ENCODE peak calls at places on chromosome 18, in seven cellular contexts. One of them, this sample, is unnamed.

GRCh38 chr18:42030586-42031182 is 75.7 kb downstream of the PIK3C3 start:
- DNase-seq in mesenchymal stem cell: peak
- DNase-seq in neuronal stem cell: peak
- DNase-seq in H1: peak
- DNase-seq in mesendoderm: peak
- DNase-seq in H9: peak
- DNase-seq in IMR-90: peak
- DNase-seq in this sample: no peak

GRCh38 chr18:9079863-9080528 is 22.5 kb upstream of the NDUFV2 start:
- DNase-seq in neuronal stem cell: no peak
- DNase-seq in H9: no peak
- DNase-seq in mesendoderm: no peak
- DNase-seq in mesenchymal stem cell: no peak
- DNase-seq in H1: no peak
- DNase-seq in IMR-90: no peak
- DNase-seq in this sample: peak

GRCh38 chr18:9147440-9148238 is 11.1 kb downstream of the ANKRD12 start:
- DNase-seq in mesenchymal stem cell: peak
- DNase-seq in H9: peak
- DNase-seq in mesendoderm: peak
- DNase-seq in neuronal stem cell: no peak
- DNase-seq in H1: no peak
- DNase-seq in IMR-90: peak
- DNase-seq in this sample: peak

GRCh38 chr18:40867452-40867851 is 1087.6 kb upstream of the PIK3C3 start:
- DNase-seq in H9: no peak
- DNase-seq in mesenchymal stem cell: peak
- DNase-seq in H1: no peak
- DNase-seq in IMR-90: peak
- DNase-seq in mesendoderm: no peak
- DNase-seq in neuronal stem cell: no peak
- DNase-seq in this sample: peak

GRCh38 chr18:629303-630150 is 27.9 kb upstream of the TYMS start:
- DNase-seq in mesendoderm: no peak
- DNase-seq in H9: no peak
- DNase-seq in H1: no peak
- DNase-seq in mesenchymal stem cell: no peak
- DNase-seq in IMR-90: no peak
- DNase-seq in neuronal stem cell: no peak
- DNase-seq in this sample: no peak

GRCh38 chr18:9643549-9643948 is 29.2 kb upstream of the PPP4R1 start:
- DNase-seq in H9: peak
- DNase-seq in IMR-90: peak
- DNase-seq in mesenchymal stem cell: peak
- DNase-seq in H1: peak
- DNase-seq in mesendoderm: peak
- DNase-seq in neuronal stem cell: peak
- DNase-seq in this sample: peak

GRCh38 chr18:76741346-76741745 is 81.0 kb upstream of the ZNF236 start:
- DNase-seq in H1: no peak
- DNase-seq in IMR-90: no peak
- DNase-seq in H9: no peak
- DNase-seq in mesendoderm: no peak
- DNase-seq in neuronal stem cell: no peak
- DNase-seq in mesenchymal stem cell: no peak
- DNase-seq in this sample: peak

GRCh38 chr18:52000435-52000834 is 339.6 kb upstream of the DCC start:
- DNase-seq in H9: no peak
- DNase-seq in mesendoderm: no peak
- DNase-seq in H1: no peak
- DNase-seq in neuronal stem cell: no peak
- DNase-seq in IMR-90: no peak
- DNase-seq in mesenchymal stem cell: no peak
- DNase-seq in this sample: no peak

GRCh38 chr18:67599277-67599676 is 82.8 kb upstream of the DSEL start:
- DNase-seq in mesenchymal stem cell: peak
- DNase-seq in neuronal stem cell: no peak
- DNase-seq in H1: no peak
- DNase-seq in IMR-90: peak
- DNase-seq in mesendoderm: no peak
- DNase-seq in H9: no peak
- DNase-seq in this sample: peak

GRCh38 chr18:48228301-48228715 is 180.9 kb downstream of the ZBTB7C start:
- DNase-seq in H1: no peak
- DNase-seq in mesendoderm: no peak
- DNase-seq in IMR-90: no peak
- DNase-seq in mesenchymal stem cell: no peak
- DNase-seq in neuronal stem cell: no peak
- DNase-seq in H9: no peak
- DNase-seq in this sample: no peak

GRCh38 chr18:34709104-34709503 is 994 bp upstream of the DTNA start:
- DNase-seq in mesenchymal stem cell: peak
- DNase-seq in H1: no peak
- DNase-seq in mesendoderm: no peak
- DNase-seq in IMR-90: peak
- DNase-seq in neuronal stem cell: no peak
- DNase-seq in H9: no peak
- DNase-seq in this sample: peak

GRCh38 chr18:28791101-28791500 is 614.2 kb upstream of the CDH2 start:
- DNase-seq in mesenchymal stem cell: no peak
- DNase-seq in neuronal stem cell: no peak
- DNase-seq in H9: no peak
- DNase-seq in IMR-90: no peak
- DNase-seq in H1: no peak
- DNase-seq in mesendoderm: no peak
- DNase-seq in this sample: no peak

GRCh38 chr18:6132751-6133368 is 237.5 kb upstream of the TMEM200C start:
- DNase-seq in mesenchymal stem cell: no peak
- DNase-seq in IMR-90: no peak
- DNase-seq in H1: no peak
- DNase-seq in neuronal stem cell: no peak
- DNase-seq in H9: no peak
- DNase-seq in mesendoderm: no peak
- DNase-seq in this sample: no peak

GRCh38 chr18:42290318-42291307 is 335.6 kb downstream of the PIK3C3 start:
- DNase-seq in H1: no peak
- DNase-seq in mesenchymal stem cell: no peak
- DNase-seq in H9: no peak
- DNase-seq in mesendoderm: no peak
- DNase-seq in IMR-90: no peak
- DNase-seq in neuronal stem cell: no peak
- DNase-seq in this sample: no peak

GRCh38 chr18:26103579-26103978 is 13.2 kb upstream of the SS18 start:
- DNase-seq in mesendoderm: peak
- DNase-seq in H9: peak
- DNase-seq in IMR-90: no peak
- DNase-seq in neuronal stem cell: no peak
- DNase-seq in H1: no peak
- DNase-seq in mesenchymal stem cell: no peak
- DNase-seq in this sample: peak

GRCh38 chr18:48953096-48953706 is 2.4 kb upstream of the SMAD7 start:
- DNase-seq in mesenchymal stem cell: no peak
- DNase-seq in IMR-90: no peak
- DNase-seq in H1: no peak
- DNase-seq in mesendoderm: no peak
- DNase-seq in neuronal stem cell: no peak
- DNase-seq in H9: peak
- DNase-seq in this sample: no peak

GRCh38 chr18:51153659-51154371 is 43.7 kb downstream of the MEX3C start:
- DNase-seq in IMR-90: no peak
- DNase-seq in mesenchymal stem cell: no peak
- DNase-seq in neuronal stem cell: no peak
- DNase-seq in mesendoderm: no peak
- DNase-seq in H1: no peak
- DNase-seq in H9: no peak
- DNase-seq in this sample: no peak

GRCh38 chr18:50158866-50159653 is 35.9 kb downstream of the MYO5B start:
- DNase-seq in H9: no peak
- DNase-seq in neuronal stem cell: peak
- DNase-seq in mesenchymal stem cell: no peak
- DNase-seq in H1: no peak
- DNase-seq in IMR-90: no peak
- DNase-seq in mesendoderm: no peak
- DNase-seq in this sample: peak

GRCh38 chr18:24322594-24323136 is 75.0 kb downstream of the OSBPL1A start:
- DNase-seq in H1: no peak
- DNase-seq in neuronal stem cell: no peak
- DNase-seq in H9: no peak
- DNase-seq in IMR-90: peak
- DNase-seq in mesenchymal stem cell: no peak
- DNase-seq in mesendoderm: no peak
- DNase-seq in this sample: no peak

GRCh38 chr18:69636529-69637301 is 236.0 kb downstream of the DOK6 start:
- DNase-seq in H1: peak
- DNase-seq in mesenchymal stem cell: peak
- DNase-seq in neuronal stem cell: no peak
- DNase-seq in H9: peak
- DNase-seq in IMR-90: no peak
- DNase-seq in mesendoderm: peak
- DNase-seq in this sample: no peak

DNA sequence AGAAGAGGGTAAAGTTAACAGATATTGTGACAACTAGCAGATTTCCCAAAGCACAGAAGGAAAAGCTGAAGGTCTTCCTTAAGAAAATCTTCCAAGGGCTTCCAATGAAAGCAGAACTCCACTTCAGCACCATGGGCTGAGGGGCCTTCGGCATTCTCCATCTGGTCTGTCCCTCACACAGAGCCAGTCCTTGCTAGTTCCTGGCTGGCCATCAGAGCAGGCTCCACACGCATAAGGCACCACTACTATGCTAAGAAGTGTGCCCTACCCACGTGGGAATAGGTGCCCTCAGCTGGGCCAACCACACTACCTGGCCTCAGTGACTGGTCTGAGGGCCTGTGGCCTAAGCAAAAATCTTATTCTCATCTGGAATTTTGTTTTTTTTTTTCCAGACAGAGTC is 73.5 kb downstream of the METTL4 start:
- DNase-seq in mesendoderm: no peak
- DNase-seq in H1: no peak
- DNase-seq in mesenchymal stem cell: no peak
- DNase-seq in IMR-90: no peak
- DNase-seq in H9: no peak
- DNase-seq in neuronal stem cell: no peak
- DNase-seq in this sample: no peak
- H2AK5ac ChIP-seq in mesendoderm: no peak
- H2AK5ac ChIP-seq in H1: no peak
- H2AK5ac ChIP-seq in mesenchymal stem cell: no peak
- H2AK5ac ChIP-seq in IMR-90: peak
- H2AK5ac ChIP-seq in H9: no peak
- H2AK5ac ChIP-seq in neuronal stem cell: no peak
- H2AK5ac ChIP-seq in this sample: peak

GRCh38 chr18:32445846-32446245 is 24.8 kb downstream of the GAREM1 start:
- DNase-seq in mesendoderm: no peak
- DNase-seq in mesenchymal stem cell: no peak
- DNase-seq in neuronal stem cell: no peak
- DNase-seq in H1: no peak
- DNase-seq in IMR-90: no peak
- DNase-seq in H9: no peak
- DNase-seq in this sample: no peak
- H2BK5ac ChIP-seq in mesendoderm: no peak
- H2BK5ac ChIP-seq in mesenchymal stem cell: no peak
- H2BK5ac ChIP-seq in neuronal stem cell: no peak
- H2BK5ac ChIP-seq in H1: no peak
- H2BK5ac ChIP-seq in IMR-90: no peak
- H2BK5ac ChIP-seq in H9: no peak
- H2BK5ac ChIP-seq in this sample: no peak

DNA sequence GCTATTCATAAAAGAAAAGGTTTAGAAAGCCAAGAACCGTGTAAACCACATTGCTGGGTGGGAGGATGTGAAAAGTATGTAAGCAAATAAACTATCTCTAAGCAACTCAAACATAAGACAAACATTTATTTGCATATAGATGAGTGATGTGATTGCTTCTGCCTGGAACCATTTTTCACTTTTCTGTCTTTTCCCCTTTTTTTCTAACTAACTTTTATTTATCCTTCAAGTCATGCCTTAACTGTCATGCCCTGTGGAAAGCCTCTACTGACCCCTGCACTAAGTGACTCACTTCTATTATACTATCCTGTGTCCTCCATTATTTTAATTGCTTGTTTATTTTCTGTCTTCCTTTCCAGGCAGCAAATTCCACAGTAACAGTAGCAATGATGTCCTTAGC is 87.4 kb upstream of the CTAGE1 start:
- DNase-seq in mesenchymal stem cell: peak
- DNase-seq in IMR-90: peak
- DNase-seq in neuronal stem cell: no peak
- DNase-seq in H9: no peak
- DNase-seq in H1: no peak
- DNase-seq in mesendoderm: no peak
- DNase-seq in this sample: no peak
- H3K9ac ChIP-seq in mesenchymal stem cell: peak
- H3K9ac ChIP-seq in IMR-90: no peak
- H3K9ac ChIP-seq in neuronal stem cell: no peak
- H3K9ac ChIP-seq in H9: no peak
- H3K9ac ChIP-seq in H1: no peak
- H3K9ac ChIP-seq in mesendoderm: no peak
- H3K9ac ChIP-seq in this sample: no peak

DNA sequence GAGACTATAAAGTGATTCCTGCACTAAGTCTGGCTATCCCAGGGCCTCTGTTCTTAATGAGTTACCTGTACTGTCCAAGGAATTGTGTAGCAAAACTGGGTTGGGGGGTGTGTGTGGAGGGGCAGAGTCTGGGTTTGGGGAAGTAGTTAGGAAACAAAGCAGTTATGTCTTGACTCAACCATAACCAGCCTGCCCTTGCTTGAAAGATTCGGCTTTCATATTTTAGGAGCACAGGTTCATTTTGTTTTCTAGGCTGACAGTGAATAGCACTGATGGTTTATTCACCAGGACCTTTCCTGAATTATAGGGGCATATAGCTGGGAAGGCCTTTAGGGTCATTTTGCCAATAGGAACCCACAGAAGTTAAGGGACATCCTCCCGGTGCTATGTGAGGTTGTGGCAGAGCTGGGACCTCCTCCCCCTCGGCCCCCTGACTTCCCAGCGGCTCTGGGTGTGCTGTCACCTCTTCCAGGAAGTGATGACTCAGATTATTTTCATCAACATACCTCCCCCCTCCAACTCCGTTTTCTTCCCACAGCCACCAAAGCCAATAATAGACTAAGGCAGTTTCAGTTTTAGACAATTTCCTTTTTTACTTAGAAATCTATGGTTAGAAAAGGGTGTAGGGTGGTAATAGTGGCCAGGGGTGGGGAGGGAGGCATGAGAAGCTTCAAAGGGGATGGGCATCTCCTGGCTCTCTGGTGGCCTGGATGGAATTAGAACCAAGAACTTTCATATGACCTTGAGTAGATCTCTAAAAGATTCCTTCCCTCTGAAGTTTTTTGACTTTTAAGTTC is 44.8 kb downstream of the SETBP1 start:
- DNase-seq in H9: no peak
- DNase-seq in mesenchymal stem cell: peak
- DNase-seq in IMR-90: peak
- DNase-seq in neuronal stem cell: no peak
- DNase-seq in mesendoderm: peak
- DNase-seq in H1: no peak
- DNase-seq in this sample: peak
- H2AK5ac ChIP-seq in H9: no peak
- H2AK5ac ChIP-seq in mesenchymal stem cell: peak
- H2AK5ac ChIP-seq in IMR-90: no peak
- H2AK5ac ChIP-seq in neuronal stem cell: no peak
- H2AK5ac ChIP-seq in mesendoderm: no peak
- H2AK5ac ChIP-seq in H1: no peak
- H2AK5ac ChIP-seq in this sample: no peak

GRCh38 chr18:45926691-45927090 is 40.4 kb downstream of the EPG5 start:
- DNase-seq in IMR-90: no peak
- DNase-seq in H9: no peak
- DNase-seq in mesendoderm: no peak
- DNase-seq in mesenchymal stem cell: no peak
- DNase-seq in neuronal stem cell: no peak
- DNase-seq in H1: no peak
- DNase-seq in this sample: no peak
- H2BK5ac ChIP-seq in IMR-90: peak
- H2BK5ac ChIP-seq in H9: no peak
- H2BK5ac ChIP-seq in mesendoderm: no peak
- H2BK5ac ChIP-seq in mesenchymal stem cell: no peak
- H2BK5ac ChIP-seq in neuronal stem cell: no peak
- H2BK5ac ChIP-seq in H1: no peak
- H2BK5ac ChIP-seq in this sample: no peak